ENCODE peak calls at places on chromosome 20, in five cellular contexts. T is CD8-positive, alpha-beta memory T cell; S is heart left ventricle; F is A549; W is iPS DF 6.9. M is an unnamed sample.

GRCh38 chr20:61424011-61424627 is 172.1 kb downstream of the CDH4 start:
- DNase-seq in S (no peak), W (no peak), F (no peak), T (no peak), M (no peak)

GRCh38 chr20:46108435-46108841 is 9.7 kb upstream of the CD40 start:
- DNase-seq in T (no peak), F (no peak), S (no peak), W (no peak), M (no peak)

GRCh38 chr20:62818592-62819493 is 2.0 kb downstream of the COL9A3 start:
- DNase-seq in S (peak), W (no peak), T (no peak), F (no peak), M (no peak)

GRCh38 chr20:46683939-46684750 is 5.1 kb downstream of the TP53RK start:
- DNase-seq in T (no peak), F (no peak), S (peak), W (no peak), M (no peak)

GRCh38 chr20:54539521-54540046 is 64.2 kb downstream of the DOK5 start:
- DNase-seq in T (no peak), W (no peak), S (no peak), F (no peak), M (no peak)

GRCh38 chr20:438581-439469 is 23.5 kb downstream of the TBC1D20 start:
- DNase-seq in S (no peak), W (no peak), F (no peak), T (peak), M (no peak)

GRCh38 chr20:60056345-60057122 is 98.3 kb downstream of the CDH26 start:
- DNase-seq in T (no peak), W (no peak), S (no peak), F (no peak), M (no peak)

GRCh38 chr20:35344354-35344837 is 52.2 kb upstream of the FAM83C start:
- DNase-seq in F (peak), W (no peak), T (no peak), S (peak), M (no peak)

GRCh38 chr20:44433751-44434538 is 41.7 kb upstream of the TTPAL start:
- DNase-seq in T (no peak), F (no peak), W (no peak), S (no peak), M (no peak)

GRCh38 chr20:62282877-62283503 is 19.8 kb upstream of the ADRM1 start:
- DNase-seq in S (peak), W (no peak), T (no peak), F (no peak), M (no peak)

GRCh38 chr20:401682-402495 is 6.2 kb upstream of the RBCK1 start:
- DNase-seq in S (no peak), W (no peak), F (peak), T (no peak), M (no peak)

GRCh38 chr20:50372770-50373088 is 137.5 kb upstream of the PTPN1 start:
- DNase-seq in S (no peak), T (no peak), W (no peak), F (peak), M (no peak)

GRCh38 chr20:49278817-49279676 is 1.2 kb upstream of the ZNFX1 start:
- DNase-seq in T (no peak), W (no peak), F (peak), S (no peak), M (no peak)

GRCh38 chr20:10634683-10635411 is 39.0 kb downstream of the JAG1 start:
- DNase-seq in F (no peak), S (no peak), T (no peak), W (no peak), M (peak)

GRCh38 chr20:62405108-62405980 is 1.7 kb downstream of the CABLES2 start:
- DNase-seq in F (peak), T (no peak), S (peak), W (no peak), M (no peak)

GRCh38 chr20:20712004-20712473 is 405 bp downstream of the RALGAPA2 start:
- DNase-seq in S (no peak), T (peak), W (no peak), F (no peak), M (no peak)

GRCh38 chr20:23240519-23240918 is 110.1 kb upstream of the NXT1 start:
- DNase-seq in T (no peak), F (no peak), W (no peak), S (no peak), M (no peak)

GRCh38 chr20:20562507-20562906 is 149.9 kb downstream of the RALGAPA2 start:
- DNase-seq in F (no peak), T (no peak), S (no peak), W (no peak), M (no peak)

GRCh38 chr20:20215976-20216727 is 151.8 kb upstream of the INSM1 start:
- DNase-seq in W (no peak), S (peak), T (no peak), F (no peak), M (no peak)

GRCh38 chr20:47652301-47652700 is 133.0 kb downstream of the SULF2 start:
- DNase-seq in S (no peak), W (no peak), T (no peak), F (no peak), M (no peak)

GRCh38 chr20:46704714-46705377 is 4.6 kb upstream of the SLC2A10 start:
- DNase-seq in F (no peak), W (no peak), T (no peak), S (no peak), M (no peak)

GRCh38 chr20:2006452-2007381 is 12.9 kb upstream of the PDYN start:
- DNase-seq in T (no peak), S (no peak), F (peak), W (peak), M (no peak)

GRCh38 chr20:48787861-48788375 is 39.9 kb downstream of the PREX1 start:
- DNase-seq in W (no peak), T (no peak), S (no peak), F (peak), M (peak)

GRCh38 chr20:50297498-50298348 is 107.1 kb downstream of the CEBPB start:
- DNase-seq in S (no peak), W (no peak), F (no peak), T (no peak), M (no peak)

GRCh38 chr20:35947489-35947888 is 6.8 kb downstream of the SCAND1 start:
- DNase-seq in S (no peak), T (peak), W (no peak), F (peak), M (peak)

GRCh38 chr20:49054032-49054643 is 8.0 kb downstream of the CSE1L start:
- DNase-seq in S (no peak), F (no peak), W (no peak), T (no peak), M (no peak)

GRCh38 chr20:20546402-20546801 is 166.0 kb downstream of the RALGAPA2 start:
- DNase-seq in T (no peak), W (no peak), F (no peak), S (no peak), M (no peak)

GRCh38 chr20:60046860-60047259 is 88.6 kb downstream of the CDH26 start:
- DNase-seq in T (no peak), F (no peak), W (no peak), S (no peak), M (no peak)

DNA sequence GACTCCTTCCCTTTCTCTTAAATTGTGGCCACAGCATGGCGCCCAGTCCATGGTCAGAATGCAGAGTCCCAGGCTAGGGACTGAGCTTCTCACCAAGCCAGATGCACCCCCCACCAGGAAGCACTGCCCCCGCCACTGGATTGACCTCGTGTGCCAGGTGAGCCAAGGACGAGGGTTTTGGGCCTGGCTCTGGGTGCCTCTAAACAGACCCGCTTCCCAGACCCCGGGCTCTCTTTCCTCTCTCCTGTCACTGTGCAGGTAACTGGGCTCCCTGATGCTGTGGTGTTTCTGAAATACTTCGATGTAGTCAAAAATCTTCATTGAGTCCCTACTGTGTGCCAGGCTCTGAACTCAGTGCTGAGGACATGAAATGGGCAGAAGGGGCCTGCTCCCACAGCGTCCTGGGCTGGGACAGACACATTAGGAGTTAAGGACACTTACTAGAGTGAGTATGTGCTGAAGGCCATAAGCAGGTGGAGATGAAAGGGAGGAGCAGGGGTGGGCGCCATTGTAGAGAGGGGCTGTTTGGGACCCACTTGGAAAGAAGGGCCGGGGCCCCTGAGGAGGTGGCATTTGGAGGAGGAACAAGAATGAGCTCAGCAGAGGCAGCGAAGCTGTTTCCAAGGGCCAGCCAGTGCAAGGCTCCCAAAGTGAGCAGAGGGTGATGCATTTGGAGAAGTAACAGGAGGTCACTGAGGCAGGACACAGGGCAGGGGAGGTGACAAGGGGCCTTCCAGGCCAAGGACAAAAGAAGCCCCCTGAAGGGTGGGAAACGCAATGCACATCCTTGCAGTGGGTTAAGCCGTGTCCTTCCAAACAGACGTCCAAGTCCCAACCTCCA is 217.1 kb downstream of the ANKRD60 start:
- DNase-seq in W (no peak), F (no peak), S (peak), T (no peak), M (no peak)
- H3K27ac ChIP-seq in W (no peak), F (peak), S (no peak), T (no peak), M (no peak)

GRCh38 chr20:39040116-39040515 is 78.0 kb downstream of the DHX35 start:
- DNase-seq in S (no peak), F (no peak), T (no peak), W (no peak), M (no peak)
- H3K27ac ChIP-seq in S (no peak), F (no peak), T (no peak), W (no peak), M (no peak)

DNA sequence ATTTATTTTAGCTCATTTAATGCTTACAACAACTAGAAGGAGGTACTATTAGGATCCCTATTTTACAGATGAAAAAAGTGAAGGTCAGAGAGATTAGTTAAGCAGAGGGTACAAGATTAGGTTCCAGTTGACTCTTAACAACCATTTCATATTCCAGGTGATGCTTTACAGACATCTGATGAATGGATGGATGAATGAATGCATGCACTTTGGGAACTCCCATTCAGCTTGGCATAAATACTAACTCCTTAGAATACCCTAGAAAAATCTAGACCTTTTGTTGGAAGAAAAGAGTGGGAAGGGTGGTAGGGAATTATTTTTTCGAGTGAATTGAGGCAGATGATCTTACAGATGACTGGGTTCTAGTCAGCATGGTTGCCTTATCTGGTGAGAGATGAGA is 746 bp upstream of the SNRPB2 start:
- DNase-seq in T (no peak), W (no peak), S (no peak), F (no peak), M (no peak)
- H3K27ac ChIP-seq in T (no peak), W (no peak), S (no peak), F (peak), M (no peak)

GRCh38 chr20:4962257-4962855 is 39.0 kb downstream of the SLC23A2 start:
- DNase-seq in F (no peak), T (peak), S (no peak), W (no peak), M (no peak)

GRCh38 chr20:4971064-4971463 is 30.2 kb downstream of the SLC23A2 start:
- DNase-seq in W (no peak), F (no peak), S (no peak), T (no peak), M (no peak)

GRCh38 chr20:4966826-4967751 is 34.2 kb downstream of the SLC23A2 start:
- DNase-seq in W (no peak), F (peak), T (no peak), S (no peak), M (no peak)

GRCh38 chr20:4972506-4973251 is 28.6 kb downstream of the SLC23A2 start:
- DNase-seq in F (peak), W (no peak), T (no peak), S (no peak), M (no peak)

DNA sequence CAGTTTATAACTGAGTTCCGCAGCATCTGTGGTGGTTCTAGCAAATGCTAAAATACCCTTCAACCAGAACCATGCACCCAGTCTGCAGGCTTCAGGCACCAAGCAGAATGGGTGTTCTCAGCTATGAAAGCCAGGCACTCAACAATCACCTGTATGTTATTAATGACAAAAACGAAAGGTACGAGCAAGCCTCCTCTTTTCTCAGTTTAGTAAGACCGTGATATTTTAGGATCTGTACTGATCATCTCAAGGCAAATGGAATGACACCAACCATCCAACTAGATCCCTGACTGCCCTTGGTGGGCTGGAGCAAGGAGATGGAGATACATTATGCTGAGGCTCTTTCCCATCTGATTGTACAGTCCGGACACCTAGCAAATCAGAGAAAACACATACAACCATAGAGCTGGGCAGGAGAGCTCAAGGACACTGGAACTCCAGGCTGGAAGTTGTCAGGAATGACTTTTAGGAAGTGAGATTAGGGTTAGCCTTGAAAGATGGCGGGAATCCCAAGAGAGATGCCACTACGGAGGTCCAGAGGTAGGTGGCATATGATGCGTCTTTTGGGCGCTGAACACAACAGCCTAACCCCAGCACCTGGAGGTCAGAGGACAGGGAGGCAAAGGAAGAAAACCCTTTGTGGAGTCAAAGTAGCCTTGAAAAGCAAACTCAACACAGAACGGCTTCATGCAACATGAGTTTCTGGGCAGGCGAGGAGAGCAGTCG is 33.4 kb downstream of the SLC23A2 start:
- DNase-seq in W (no peak), T (no peak), F (no peak), S (no peak), M (no peak)
- H3K27ac ChIP-seq in W (no peak), T (no peak), F (peak), S (no peak), M (no peak)

DNA sequence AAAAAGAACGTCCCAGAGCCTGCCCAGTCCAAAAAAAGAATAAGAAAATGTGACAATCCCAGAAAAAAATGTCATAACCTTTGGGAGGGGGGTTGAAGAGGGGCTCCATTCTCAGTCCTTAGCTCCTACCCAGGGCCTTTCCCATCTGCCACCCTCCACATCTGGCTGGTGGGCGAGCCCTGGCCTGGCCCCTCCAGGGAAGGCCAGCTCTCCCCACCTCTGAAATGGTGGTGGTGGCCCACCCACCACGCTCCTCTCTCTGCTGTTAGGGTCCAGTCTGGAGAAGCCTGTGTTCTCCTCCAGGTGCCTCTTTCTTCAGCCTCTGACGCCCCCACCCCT is 415 bp downstream of the RGS19 start:
- DNase-seq in F (no peak), S (no peak), W (no peak), T (no peak), M (no peak)
- H3K27ac ChIP-seq in F (peak), S (peak), W (no peak), T (peak), M (no peak)

GRCh38 chr20:51532577-51533191 is 9.8 kb downstream of the NFATC2 start:
- DNase-seq in W (no peak), F (no peak), S (peak), T (no peak), M (no peak)
- H3K27ac ChIP-seq in W (no peak), F (peak), S (peak), T (peak), M (no peak)

GRCh38 chr20:38043512-38044300 is 10.2 kb downstream of the RPRD1B start:
- DNase-seq in S (no peak), T (no peak), W (no peak), F (peak), M (peak)
- H3K27ac ChIP-seq in S (no peak), T (no peak), W (no peak), F (peak), M (peak)

GRCh38 chr20:6705920-6706500 is 61.5 kb upstream of the BMP2 start:
- DNase-seq in S (no peak), T (no peak), W (no peak), F (no peak), M (no peak)

GRCh38 chr20:6703047-6703446 is 64.4 kb upstream of the BMP2 start:
- DNase-seq in W (no peak), F (no peak), T (no peak), S (no peak), M (no peak)

GRCh38 chr20:6702144-6702543 is 65.3 kb upstream of the BMP2 start:
- DNase-seq in S (no peak), F (no peak), T (no peak), W (no peak), M (no peak)

GRCh38 chr20:6705106-6705766 is 62.2 kb upstream of the BMP2 start:
- DNase-seq in W (no peak), S (no peak), F (no peak), T (no peak), M (no peak)

GRCh38 chr20:6704132-6704861 is 63.2 kb upstream of the BMP2 start:
- DNase-seq in S (no peak), F (peak), W (no peak), T (no peak), M (no peak)
- H3K27ac ChIP-seq in S (peak), F (no peak), W (no peak), T (no peak), M (peak)

GRCh38 chr20:25043499-25044260 is 14.3 kb downstream of the ACSS1 start:
- DNase-seq in S (no peak), F (no peak), W (no peak), T (no peak), M (no peak)
- H3K27ac ChIP-seq in S (peak), F (no peak), W (no peak), T (no peak), M (no peak)